ENCODE peak calls at places on chromosomes 2 and 18, in six cellular contexts. One of them, this sample, is unnamed.

GRCh38 chr18:43271593-43272432 is 5.5 kb downstream of the SYT4 start:
- DNase-seq in CD8-positive, alpha-beta memory T cell: no peak
- DNase-seq in choroid plexus epithelial cell: peak; percentile 81
- DNase-seq in body of pancreas: no peak
- DNase-seq in GM06990: no peak
- DNase-seq in astrocyte of the spinal cord: peak; percentile 75
- DNase-seq in this sample: peak; percentile 18

GRCh38 chr2:96427917-96428316 is 77.2 kb downstream of the NEURL3 start:
- DNase-seq in CD8-positive, alpha-beta memory T cell: no peak
- DNase-seq in astrocyte of the spinal cord: peak; percentile 48
- DNase-seq in GM06990: no peak
- DNase-seq in choroid plexus epithelial cell: peak; percentile 69
- DNase-seq in body of pancreas: peak; percentile 40
- DNase-seq in this sample: no peak

GRCh38 chr2:222547108-222547507 is 108.8 kb downstream of the FARSB start:
- DNase-seq in body of pancreas: no peak
- DNase-seq in astrocyte of the spinal cord: no peak
- DNase-seq in CD8-positive, alpha-beta memory T cell: no peak
- DNase-seq in choroid plexus epithelial cell: no peak
- DNase-seq in GM06990: no peak
- DNase-seq in this sample: no peak

GRCh38 chr18:73407506-73407905 is 539.7 kb upstream of the NETO1 start:
- DNase-seq in body of pancreas: no peak
- DNase-seq in choroid plexus epithelial cell: peak; percentile 66
- DNase-seq in astrocyte of the spinal cord: peak; percentile 69
- DNase-seq in GM06990: no peak
- DNase-seq in CD8-positive, alpha-beta memory T cell: no peak
- DNase-seq in this sample: no peak

GRCh38 chr2:236745420-236746210 is 176.0 kb downstream of the ACKR3 start:
- DNase-seq in body of pancreas: peak; percentile 56
- DNase-seq in choroid plexus epithelial cell: peak; percentile 89
- DNase-seq in astrocyte of the spinal cord: peak; percentile 93
- DNase-seq in GM06990: no peak
- DNase-seq in CD8-positive, alpha-beta memory T cell: no peak
- DNase-seq in this sample: no peak

GRCh38 chr2:229578052-229578846 is 136.1 kb downstream of the DNER start:
- DNase-seq in choroid plexus epithelial cell: no peak
- DNase-seq in GM06990: no peak
- DNase-seq in CD8-positive, alpha-beta memory T cell: no peak
- DNase-seq in astrocyte of the spinal cord: no peak
- DNase-seq in body of pancreas: no peak
- DNase-seq in this sample: no peak

GRCh38 chr18:39909706-39910105 is 2045.3 kb upstream of the PIK3C3 start:
- DNase-seq in GM06990: no peak
- DNase-seq in choroid plexus epithelial cell: peak; percentile 52
- DNase-seq in CD8-positive, alpha-beta memory T cell: no peak
- DNase-seq in astrocyte of the spinal cord: peak; percentile 55
- DNase-seq in body of pancreas: no peak
- DNase-seq in this sample: no peak

GRCh38 chr18:62606106-62606505 is 83.3 kb downstream of the ZCCHC2 start:
- DNase-seq in GM06990: no peak
- DNase-seq in CD8-positive, alpha-beta memory T cell: no peak
- DNase-seq in astrocyte of the spinal cord: peak; percentile 13
- DNase-seq in choroid plexus epithelial cell: no peak
- DNase-seq in body of pancreas: no peak
- DNase-seq in this sample: no peak

GRCh38 chr2:173092844-173093402 is 17.3 kb downstream of the MAP3K20 start:
- DNase-seq in choroid plexus epithelial cell: no peak
- DNase-seq in body of pancreas: no peak
- DNase-seq in astrocyte of the spinal cord: no peak
- DNase-seq in CD8-positive, alpha-beta memory T cell: no peak
- DNase-seq in GM06990: no peak
- DNase-seq in this sample: no peak

GRCh38 chr2:173087793-173088493 is 12.3 kb downstream of the MAP3K20 start:
- DNase-seq in astrocyte of the spinal cord: no peak
- DNase-seq in body of pancreas: no peak
- DNase-seq in CD8-positive, alpha-beta memory T cell: no peak
- DNase-seq in choroid plexus epithelial cell: no peak
- DNase-seq in GM06990: no peak
- DNase-seq in this sample: no peak

GRCh38 chr2:173090973-173091660 is 15.5 kb downstream of the MAP3K20 start:
- DNase-seq in GM06990: no peak
- DNase-seq in body of pancreas: no peak
- DNase-seq in astrocyte of the spinal cord: no peak
- DNase-seq in CD8-positive, alpha-beta memory T cell: no peak
- DNase-seq in choroid plexus epithelial cell: no peak
- DNase-seq in this sample: no peak

GRCh38 chr2:173087214-173087581 is 11.6 kb downstream of the MAP3K20 start:
- DNase-seq in GM06990: no peak
- DNase-seq in astrocyte of the spinal cord: no peak
- DNase-seq in CD8-positive, alpha-beta memory T cell: no peak
- DNase-seq in body of pancreas: no peak
- DNase-seq in choroid plexus epithelial cell: peak; percentile 46
- DNase-seq in this sample: no peak

GRCh38 chr2:173090291-173090877 is 14.7 kb downstream of the MAP3K20 start:
- DNase-seq in choroid plexus epithelial cell: peak; percentile 80
- DNase-seq in astrocyte of the spinal cord: peak; percentile 64
- DNase-seq in body of pancreas: no peak
- DNase-seq in CD8-positive, alpha-beta memory T cell: no peak
- DNase-seq in GM06990: no peak
- DNase-seq in this sample: no peak
- H3K4me3 ChIP-seq in choroid plexus epithelial cell: peak overlapping the region; percentile 16
- H3K4me3 ChIP-seq in astrocyte of the spinal cord: no peak overlapping the region
- H3K4me3 ChIP-seq in body of pancreas: no peak overlapping the region
- H3K4me3 ChIP-seq in CD8-positive, alpha-beta memory T cell: no peak overlapping the region
- H3K4me3 ChIP-seq in GM06990: no peak overlapping the region
- H3K4me3 ChIP-seq in this sample: no peak overlapping the region

GRCh38 chr2:135985826-135986393 is 484 bp upstream of the DARS1 start:
- DNase-seq in GM06990: no peak
- DNase-seq in CD8-positive, alpha-beta memory T cell: peak; percentile 70
- DNase-seq in astrocyte of the spinal cord: no peak
- DNase-seq in choroid plexus epithelial cell: no peak
- DNase-seq in body of pancreas: no peak
- DNase-seq in this sample: no peak

GRCh38 chr2:135984199-135985017 is 1.0 kb downstream of the DARS1 start:
- DNase-seq in GM06990: no peak
- DNase-seq in body of pancreas: no peak
- DNase-seq in choroid plexus epithelial cell: no peak
- DNase-seq in astrocyte of the spinal cord: no peak
- DNase-seq in CD8-positive, alpha-beta memory T cell: no peak
- DNase-seq in this sample: no peak

GRCh38 chr2:135987441-135987840 is 2.0 kb upstream of the DARS1 start:
- DNase-seq in GM06990: no peak
- DNase-seq in body of pancreas: no peak
- DNase-seq in CD8-positive, alpha-beta memory T cell: no peak
- DNase-seq in astrocyte of the spinal cord: no peak
- DNase-seq in choroid plexus epithelial cell: no peak
- DNase-seq in this sample: no peak

GRCh38 chr2:135985018-135985825 is at the start of gene DARS1:
- DNase-seq in CD8-positive, alpha-beta memory T cell: peak; percentile 80
- DNase-seq in astrocyte of the spinal cord: peak; percentile 95
- DNase-seq in body of pancreas: peak; percentile 94
- DNase-seq in choroid plexus epithelial cell: peak; percentile 96
- DNase-seq in GM06990: peak; percentile 91
- DNase-seq in this sample: peak; percentile 93

GRCh38 chr2:135986507-135986906 is 1.1 kb upstream of the DARS1 start:
- DNase-seq in body of pancreas: no peak
- DNase-seq in CD8-positive, alpha-beta memory T cell: no peak
- DNase-seq in astrocyte of the spinal cord: no peak
- DNase-seq in choroid plexus epithelial cell: no peak
- DNase-seq in GM06990: no peak
- DNase-seq in this sample: no peak
- H3K4me3 ChIP-seq in body of pancreas: no peak overlapping the region
- H3K4me3 ChIP-seq in CD8-positive, alpha-beta memory T cell: no peak overlapping the region
- H3K4me3 ChIP-seq in astrocyte of the spinal cord: no peak overlapping the region
- H3K4me3 ChIP-seq in choroid plexus epithelial cell: no peak overlapping the region
- H3K4me3 ChIP-seq in GM06990: no peak overlapping the region
- H3K4me3 ChIP-seq in this sample: no peak overlapping the region

GRCh38 chr2:73176205-73176880 is 26.0 kb upstream of the NOTO start:
- DNase-seq in GM06990: no peak
- DNase-seq in choroid plexus epithelial cell: peak; percentile 2
- DNase-seq in astrocyte of the spinal cord: no peak
- DNase-seq in body of pancreas: peak; percentile 30
- DNase-seq in CD8-positive, alpha-beta memory T cell: no peak
- DNase-seq in this sample: no peak
- H3K4me3 ChIP-seq in GM06990: no peak overlapping the region
- H3K4me3 ChIP-seq in choroid plexus epithelial cell: peak overlapping the region; percentile 69
- H3K4me3 ChIP-seq in astrocyte of the spinal cord: peak overlapping the region; percentile 61
- H3K4me3 ChIP-seq in body of pancreas: no peak overlapping the region
- H3K4me3 ChIP-seq in CD8-positive, alpha-beta memory T cell: peak overlapping the region; percentile 81
- H3K4me3 ChIP-seq in this sample: no peak overlapping the region

GRCh38 chr2:231395188-231396057 is at the start of gene B3GNT7:
- DNase-seq in choroid plexus epithelial cell: no peak
- DNase-seq in GM06990: peak; percentile 75
- DNase-seq in astrocyte of the spinal cord: no peak
- DNase-seq in CD8-positive, alpha-beta memory T cell: no peak
- DNase-seq in body of pancreas: peak; percentile 52
- DNase-seq in this sample: no peak
- H3K4me3 ChIP-seq in choroid plexus epithelial cell: peak within 1 kb of the TSS; percentile 17
- H3K4me3 ChIP-seq in GM06990: peak within 1 kb of the TSS; percentile 67
- H3K4me3 ChIP-seq in astrocyte of the spinal cord: peak within 1 kb of the TSS; percentile 23
- H3K4me3 ChIP-seq in CD8-positive, alpha-beta memory T cell: no peak within 1 kb of the TSS
- H3K4me3 ChIP-seq in body of pancreas: peak within 1 kb of the TSS; percentile 10
- H3K4me3 ChIP-seq in this sample: peak within 1 kb of the TSS; percentile 94

GRCh38 chr2:240251848-240252190 is 111.4 kb upstream of the OTOS start:
- DNase-seq in CD8-positive, alpha-beta memory T cell: no peak
- DNase-seq in choroid plexus epithelial cell: no peak
- DNase-seq in GM06990: no peak
- DNase-seq in astrocyte of the spinal cord: no peak
- DNase-seq in body of pancreas: no peak
- DNase-seq in this sample: no peak

GRCh38 chr2:240250150-240250984 is 109.9 kb upstream of the OTOS start:
- DNase-seq in body of pancreas: no peak
- DNase-seq in CD8-positive, alpha-beta memory T cell: no peak
- DNase-seq in GM06990: no peak
- DNase-seq in astrocyte of the spinal cord: no peak
- DNase-seq in choroid plexus epithelial cell: no peak
- DNase-seq in this sample: no peak

GRCh38 chr2:240252191-240252871 is 111.9 kb upstream of the OTOS start:
- DNase-seq in GM06990: no peak
- DNase-seq in astrocyte of the spinal cord: no peak
- DNase-seq in CD8-positive, alpha-beta memory T cell: no peak
- DNase-seq in choroid plexus epithelial cell: no peak
- DNase-seq in body of pancreas: no peak
- DNase-seq in this sample: peak; percentile 45

GRCh38 chr2:240249423-240250149 is 109.1 kb upstream of the OTOS start:
- DNase-seq in GM06990: no peak
- DNase-seq in CD8-positive, alpha-beta memory T cell: no peak
- DNase-seq in body of pancreas: no peak
- DNase-seq in astrocyte of the spinal cord: no peak
- DNase-seq in choroid plexus epithelial cell: no peak
- DNase-seq in this sample: no peak

DNA sequence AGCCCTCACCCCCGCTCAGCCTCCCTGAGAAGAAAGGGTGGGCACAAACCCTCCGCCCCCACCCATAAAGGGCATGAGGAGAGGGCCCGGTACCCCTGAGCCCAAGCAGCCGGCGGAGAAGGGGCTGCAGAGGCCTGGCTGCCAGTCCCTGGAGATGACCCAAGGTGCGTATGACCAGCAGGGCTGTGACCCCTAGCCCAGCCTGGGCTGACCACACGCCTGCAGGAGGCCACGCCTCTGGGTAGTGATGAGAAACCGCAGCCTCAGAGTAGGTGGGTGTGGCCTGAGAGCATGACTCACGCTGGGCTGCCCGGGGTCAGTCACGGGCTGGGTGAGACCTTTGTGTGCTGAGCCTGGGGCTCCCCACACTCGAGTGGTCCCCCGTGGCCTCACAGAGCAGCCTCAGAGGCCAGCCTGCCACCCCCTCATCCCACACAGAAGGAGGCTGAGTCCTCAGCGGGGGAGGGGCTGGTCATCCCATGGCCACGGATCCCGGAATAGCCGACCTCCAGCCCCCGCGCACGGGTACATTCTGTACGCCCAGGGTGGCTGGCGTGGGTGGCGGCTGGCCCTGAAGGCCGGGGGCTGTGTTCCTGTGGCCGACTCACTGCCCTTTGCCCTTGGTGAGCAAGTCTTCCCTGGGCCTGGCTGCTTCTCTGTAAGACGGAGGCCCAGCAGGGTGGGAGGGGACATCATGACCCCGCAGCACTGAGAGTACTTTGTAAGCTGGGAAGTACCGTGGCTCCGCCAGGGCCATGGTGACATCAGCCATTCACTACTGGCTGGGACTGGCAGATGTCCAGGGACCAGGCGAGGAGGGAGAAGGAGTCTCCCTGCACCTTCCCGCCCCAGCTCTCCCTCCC is 110.8 kb upstream of the OTOS start:
- DNase-seq in CD8-positive, alpha-beta memory T cell: no peak
- DNase-seq in astrocyte of the spinal cord: peak; percentile 87
- DNase-seq in GM06990: no peak
- DNase-seq in body of pancreas: peak; percentile 96
- DNase-seq in choroid plexus epithelial cell: peak; percentile 96
- DNase-seq in this sample: peak; percentile 98
- H3K4me3 ChIP-seq in CD8-positive, alpha-beta memory T cell: no peak overlapping the region
- H3K4me3 ChIP-seq in astrocyte of the spinal cord: no peak overlapping the region
- H3K4me3 ChIP-seq in GM06990: no peak overlapping the region
- H3K4me3 ChIP-seq in body of pancreas: no peak overlapping the region
- H3K4me3 ChIP-seq in choroid plexus epithelial cell: no peak overlapping the region
- H3K4me3 ChIP-seq in this sample: no peak overlapping the region

This sample was measured in adrenal gland.